ENCODE peak calls at places on chromosomes 5 and 9, in nine cellular contexts. S, A, M, O, Z, X, G, D and E are unnamed samples.

GRCh38 chr5:173829826-173830225 is 58.3 kb upstream of the CPEB4 start:
- DNase-seq in S (no peak), A (no peak), M (no peak), O (no peak), Z (no peak), X (no peak), G (no peak), D (no peak), E (no peak)

GRCh38 chr9:32552172-32552872 is at the start of the genes SMIM27 and TOPORS:
- DNase-seq in S (peak; percentile 92), A (peak; percentile 85), M (peak; percentile 94), O (peak; percentile 87), Z (peak; percentile 74), X (peak; percentile 89), G (peak; percentile 88), D (peak; percentile 48), E (peak; percentile 96)

GRCh38 chr5:123035320-123035949 is 1.1 kb downstream of the PPIC start:
- DNase-seq in S (peak; percentile 38), A (peak; percentile 6), M (no peak), O (peak; percentile 35), Z (peak; percentile 53), X (peak; percentile 66), G (peak; percentile 79), D (no peak), E (peak; percentile 75)

GRCh38 chr9:121222524-121223171 is 21.0 kb upstream of the RAB14 start:
- DNase-seq in S (no peak), A (peak; percentile 49), M (no peak), O (peak; percentile 42), Z (peak; percentile 31), X (no peak), G (no peak), D (no peak), E (no peak)

GRCh38 chr5:135490245-135491037 is 38.3 kb upstream of the TIFAB start:
- DNase-seq in S (no peak), A (no peak), M (no peak), O (no peak), Z (no peak), X (peak; percentile 75), G (no peak), D (no peak), E (no peak)

GRCh38 chr5:32504923-32505596 is 60.5 kb upstream of the ZFR start:
- DNase-seq in S (no peak), A (no peak), M (no peak), O (peak; percentile 86), Z (no peak), X (no peak), G (no peak), D (no peak), E (peak; percentile 91)

GRCh38 chr9:5851445-5851844 is 18.5 kb upstream of the ERMP1 start:
- DNase-seq in S (no peak), A (no peak), M (no peak), O (no peak), Z (no peak), X (no peak), G (peak; percentile 58), D (peak; percentile 90), E (no peak)

GRCh38 chr9:35605336-35606137 is 475 bp downstream of the TESK1 start:
- DNase-seq in S (no peak), A (no peak), M (no peak), O (peak; percentile 88), Z (peak; percentile 61), X (peak; percentile 68), G (no peak), D (no peak), E (peak; percentile 75)

GRCh38 chr9:15485836-15486678 is 24.7 kb downstream of the PSIP1 start:
- DNase-seq in S (no peak), A (peak; percentile 27), M (no peak), O (no peak), Z (no peak), X (no peak), G (no peak), D (no peak), E (no peak)

GRCh38 chr9:4549751-4550295 is 59.6 kb downstream of the SLC1A1 start:
- DNase-seq in S (no peak), A (no peak), M (no peak), O (no peak), Z (no peak), X (no peak), G (no peak), D (no peak), E (no peak)

GRCh38 chr5:93926831-93927600 is 185.6 kb upstream of the POU5F2 start:
- DNase-seq in S (no peak), A (no peak), M (no peak), O (no peak), Z (no peak), X (no peak), G (no peak), D (no peak), E (no peak)

GRCh38 chr9:116907989-116908388 is 220.9 kb downstream of the TRIM32 start:
- DNase-seq in S (no peak), A (no peak), M (no peak), O (no peak), Z (no peak), X (no peak), G (no peak), D (no peak), E (no peak)

GRCh38 chr5:10583663-10584572 is 20.0 kb downstream of the ANKRD33B start:
- DNase-seq in S (no peak), A (no peak), M (no peak), O (no peak), Z (no peak), X (peak; percentile 29), G (no peak), D (no peak), E (no peak)

GRCh38 chr5:138542120-138542955 is 698 bp downstream of the ETF1 start:
- DNase-seq in S (peak; percentile 27), A (no peak), M (no peak), O (peak; percentile 28), Z (peak; percentile 62), X (no peak), G (peak; percentile 22), D (no peak), E (peak; percentile 77)

GRCh38 chr5:102223542-102224444 is 72.3 kb downstream of the SLCO4C1 start:
- DNase-seq in S (no peak), A (peak; percentile 68), M (no peak), O (peak; percentile 12), Z (peak; percentile 8), X (no peak), G (no peak), D (no peak), E (no peak)

GRCh38 chr5:116574682-116575634 is at the start of gene SEMA6A:
- DNase-seq in S (peak; percentile 90), A (peak; percentile 61), M (peak; percentile 93), O (peak; percentile 90), Z (peak; percentile 22), X (peak; percentile 98), G (peak; percentile 75), D (peak; percentile 81), E (peak; percentile 97)

GRCh38 chr9:110029422-110029814 is 178.5 kb downstream of the C9orf152 start:
- DNase-seq in S (no peak), A (peak; percentile 82), M (no peak), O (no peak), Z (no peak), X (no peak), G (peak; percentile 23), D (no peak), E (no peak)

GRCh38 chr9:84349706-84350105 is 9.1 kb upstream of the SLC28A3 start:
- DNase-seq in S (no peak), A (no peak), M (no peak), O (no peak), Z (no peak), X (no peak), G (no peak), D (no peak), E (no peak)

GRCh38 chr5:38119836-38120235 is 138.5 kb upstream of the EGFLAM start:
- DNase-seq in S (no peak), A (no peak), M (no peak), O (no peak), Z (no peak), X (no peak), G (no peak), D (no peak), E (no peak)

GRCh38 chr5:104706570-104706969 is 1144.0 kb upstream of the NUDT12 start:
- DNase-seq in S (no peak), A (no peak), M (no peak), O (no peak), Z (no peak), X (no peak), G (no peak), D (no peak), E (no peak)

GRCh38 chr9:135080286-135081263 is 6.9 kb upstream of the OLFM1 start:
- DNase-seq in S (no peak), A (no peak), M (peak; percentile 65), O (no peak), Z (no peak), X (no peak), G (no peak), D (no peak), E (peak; percentile 47)
- H3K27ac ChIP-seq in S (no peak overlapping the region), A (no peak overlapping the region), M (no peak overlapping the region), O (no peak overlapping the region), Z (no peak overlapping the region), X (no peak overlapping the region), G (no peak overlapping the region), D (no peak overlapping the region), E (no peak overlapping the region)

DNA sequence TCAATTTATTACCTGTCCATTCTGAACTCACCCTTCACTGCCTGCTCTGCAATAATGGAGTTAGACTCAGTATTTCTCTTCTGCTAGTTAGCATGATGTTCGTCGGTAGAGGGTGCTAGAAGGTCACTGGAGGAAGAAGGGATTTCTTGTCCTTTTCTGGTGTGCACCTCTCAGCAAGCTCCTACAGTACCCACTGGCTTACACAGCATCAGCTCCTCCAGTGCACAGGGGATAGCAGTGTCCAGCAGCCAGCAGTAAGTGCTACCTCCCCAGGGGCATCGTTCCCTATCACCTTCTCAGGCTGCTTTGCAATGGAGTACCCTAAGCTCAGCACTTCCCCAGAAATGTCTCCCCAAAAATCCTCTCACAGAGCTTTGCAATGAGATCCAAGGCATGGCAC is 45.9 kb upstream of the APC start:
- DNase-seq in S (no peak), A (peak; percentile 65), M (no peak), O (peak; percentile 16), Z (peak; percentile 44), X (peak; percentile 55), G (no peak), D (peak; percentile 19), E (no peak)
- TF ChIP-seq EP300 in S (no peak), A (no peak), M (no peak), O (no peak), Z (no peak), X (no peak), G (no peak), D (no peak), E (no peak)

GRCh38 chr5:169641253-169641652 is 4.2 kb downstream of the DOCK2 start:
- DNase-seq in S (no peak), A (no peak), M (no peak), O (no peak), Z (no peak), X (no peak), G (no peak), D (no peak), E (no peak)
- TF ChIP-seq POLR2AphosphoS5 in S (no peak), A (no peak), M (no peak), O (no peak), Z (no peak), X (no peak), G (no peak), D (no peak), E (no peak)

DNA sequence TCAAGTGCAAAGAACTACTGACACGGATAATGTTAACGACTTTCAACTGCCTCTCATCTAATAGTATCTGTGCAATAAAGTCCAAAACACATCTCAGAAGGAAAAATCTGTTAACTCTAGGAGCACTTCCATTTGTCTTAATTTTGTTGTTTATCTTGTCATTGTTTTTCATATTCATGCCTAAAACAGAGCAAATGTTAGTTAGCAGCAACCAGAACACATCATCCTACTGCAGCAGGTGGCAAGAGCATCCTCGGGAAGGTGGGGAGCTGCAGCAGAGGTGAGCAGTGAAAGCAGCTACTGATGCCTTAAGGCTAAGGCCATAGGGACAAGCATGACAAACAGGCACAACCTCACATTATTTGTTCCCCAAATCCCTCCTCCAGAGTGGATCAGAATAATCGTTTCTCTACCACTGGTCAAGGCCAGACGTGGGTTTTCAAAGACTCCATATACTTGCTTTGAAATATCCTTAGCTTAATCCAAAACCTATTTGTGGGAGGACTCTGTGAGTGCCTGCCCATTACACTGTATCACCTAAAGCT is 1.1 kb downstream of the HMGCS1 start:
- DNase-seq in S (no peak), A (no peak), M (no peak), O (no peak), Z (no peak), X (no peak), G (no peak), D (no peak), E (no peak)
- H3K27ac ChIP-seq in S (peak overlapping the region; percentile 95), A (peak overlapping the region; percentile 94), M (peak overlapping the region; percentile 94), O (peak overlapping the region; percentile 81), Z (no peak overlapping the region), X (no peak overlapping the region), G (peak overlapping the region; percentile 95), D (peak overlapping the region; percentile 84), E (peak overlapping the region; percentile 87)